ENCODE peak calls at places on chromosomes 2 and 18, in seven cellular contexts. R is fibroblast of pulmonary artery, H is SK-N-SH, A is astrocyte of the spinal cord, P is cardiac fibroblast, C is endodermal cell, G is heart right ventricle. S is an unnamed sample.

GRCh38 chr2:144518744-144519596 is 949 bp downstream of the ZEB2 start:
- DNase-seq in R (no peak), H (no peak), A (peak; percentile 50), P (no peak), C (no peak), G (no peak), S (no peak)

GRCh38 chr2:2014251-2014761 is 270.0 kb upstream of the PXDN start:
- DNase-seq in R (peak; percentile 43), H (peak; percentile 82), A (peak; percentile 87), P (peak; percentile 51), C (peak; percentile 46), G (peak; percentile 38), S (no peak)

GRCh38 chr2:188600536-188601210 is 309.0 kb downstream of the GULP1 start:
- DNase-seq in R (no peak), H (no peak), A (peak; percentile 91), P (no peak), C (no peak), G (no peak), S (no peak)

GRCh38 chr2:143558665-143559064 is 429.4 kb downstream of the ARHGAP15 start:
- DNase-seq in R (peak; percentile 87), H (no peak), A (peak; percentile 50), P (peak; percentile 79), C (no peak), G (no peak), S (no peak)

GRCh38 chr2:79112269-79112668 is 8.0 kb upstream of the REG1A start:
- DNase-seq in R (no peak), H (no peak), A (no peak), P (no peak), C (no peak), G (no peak), S (no peak)

GRCh38 chr18:57776767-57777166 is 26.3 kb downstream of the ATP8B1 start:
- DNase-seq in R (peak; percentile 78), H (no peak), A (no peak), P (peak; percentile 72), C (no peak), G (no peak), S (no peak)

GRCh38 chr2:169478745-169479256 is 493 bp upstream of the BBS5 start:
- DNase-seq in R (no peak), H (no peak), A (no peak), P (no peak), C (no peak), G (no peak), S (no peak)

GRCh38 chr2:166463640-166464039 is 30.4 kb downstream of the SCN7A start:
- DNase-seq in R (no peak), H (no peak), A (no peak), P (no peak), C (no peak), G (no peak), S (no peak)

GRCh38 chr2:9715238-9715637 is 84.4 kb upstream of the YWHAQ start:
- DNase-seq in R (peak; percentile 30), H (no peak), A (no peak), P (peak; percentile 29), C (no peak), G (no peak), S (no peak)

GRCh38 chr2:121527009-121527682 is 3.5 kb upstream of the RNU4ATAC start:
- DNase-seq in R (peak; percentile 53), H (no peak), A (no peak), P (peak; percentile 73), C (no peak), G (no peak), S (no peak)

GRCh38 chr18:11689031-11689971 is at the start of gene GNAL:
- DNase-seq in R (peak; percentile 90), H (peak; percentile 79), A (peak; percentile 88), P (peak; percentile 92), C (peak; percentile 95), G (peak; percentile 75), S (peak; percentile 81)

GRCh38 chr2:129778608-129778877 is 200.9 kb upstream of the RAB6C start:
- DNase-seq in R (no peak), H (no peak), A (no peak), P (no peak), C (peak; percentile 28), G (no peak), S (no peak)

GRCh38 chr2:210000464-210001324 is 1.7 kb upstream of the RPE start:
- DNase-seq in R (no peak), H (no peak), A (no peak), P (no peak), C (no peak), G (peak; percentile 12), S (no peak)

GRCh38 chr18:70276416-70277145 is 12.3 kb upstream of the SOCS6 start:
- DNase-seq in R (no peak), H (no peak), A (no peak), P (no peak), C (no peak), G (no peak), S (no peak)

GRCh38 chr2:104933518-104933917 is 79.6 kb downstream of the POU3F3 start:
- DNase-seq in R (no peak), H (no peak), A (no peak), P (no peak), C (no peak), G (no peak), S (no peak)

GRCh38 chr2:208256192-208256782 is 1.4 kb upstream of the IDH1 start:
- DNase-seq in R (no peak), H (no peak), A (no peak), P (peak; percentile 23), C (peak; percentile 50), G (no peak), S (no peak)

GRCh38 chr2:226423498-226423960 is 376.1 kb downstream of the IRS1 start:
- DNase-seq in R (no peak), H (no peak), A (peak; percentile 42), P (peak; percentile 17), C (peak; percentile 58), G (peak; percentile 12), S (no peak)

GRCh38 chr18:939167-939566 is 34.5 kb downstream of the ADCYAP1 start:
- DNase-seq in R (no peak), H (no peak), A (peak; percentile 12), P (no peak), C (no peak), G (no peak), S (no peak)

GRCh38 chr2:72222829-72223564 is 75.3 kb upstream of the CYP26B1 start:
- DNase-seq in R (no peak), H (peak; percentile 10), A (peak; percentile 60), P (no peak), C (no peak), G (no peak), S (no peak)

DNA sequence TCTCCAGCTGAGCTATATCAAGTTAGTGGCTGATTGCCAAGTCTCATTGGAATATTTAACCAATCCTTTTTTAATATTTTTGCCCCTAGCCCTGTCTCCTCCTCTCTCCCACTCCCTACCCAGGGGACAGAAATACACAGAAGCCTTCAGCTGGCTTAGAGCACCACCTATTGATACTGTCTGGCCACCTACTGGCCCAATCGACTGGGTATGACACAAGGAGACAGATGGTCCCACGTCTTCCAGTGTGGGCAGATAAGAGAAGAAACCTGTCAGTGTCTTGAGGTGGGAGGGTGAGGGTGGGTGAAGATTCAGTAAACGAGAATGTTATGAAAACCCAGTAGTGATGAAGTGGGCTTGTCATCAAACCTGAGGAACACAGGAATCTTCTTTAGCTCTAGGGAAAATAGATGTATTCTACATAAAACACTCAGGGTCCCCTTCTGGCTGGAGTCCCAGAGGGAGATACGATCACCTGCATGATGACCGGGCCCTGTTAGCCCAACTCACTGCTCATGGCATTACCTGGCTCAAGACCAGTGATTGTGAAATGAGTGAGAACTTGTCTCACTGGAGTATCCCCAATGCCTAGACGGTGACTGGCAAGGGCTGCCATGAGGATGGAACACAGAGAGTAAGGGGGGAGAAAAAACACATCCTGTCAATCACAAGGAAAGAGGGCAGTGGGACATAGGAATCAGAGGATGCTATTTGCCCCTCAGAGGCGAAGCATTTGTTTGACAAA is 26.7 kb downstream of the POLR1A start:
- DNase-seq in R (peak; percentile 80), H (peak; percentile 31), A (peak; percentile 46), P (peak; percentile 72), C (no peak), G (no peak), S (no peak)
- TF ChIP-seq CTCF in R (peak; percentile 87), H (peak; percentile 63), A (peak; percentile 70), P (peak; percentile 66), C (peak; percentile 67), G (peak; percentile 70), S (no peak)

GRCh38 chr2:102074167-102074778 is 68.3 kb upstream of the IL1R1 start:
- DNase-seq in R (no peak), H (no peak), A (no peak), P (no peak), C (no peak), G (no peak), S (no peak)
- TF ChIP-seq CTCF in R (no peak), H (no peak), A (no peak), P (no peak), C (peak; percentile 22), G (no peak), S (no peak)

GRCh38 chr2:222038086-222038802 is 260.6 kb downstream of the PAX3 start:
- DNase-seq in R (peak; percentile 9), H (no peak), A (peak; percentile 47), P (peak; percentile 8), C (no peak), G (no peak), S (no peak)
- TF ChIP-seq CTCF in R (peak; percentile 26), H (peak; percentile 55), A (peak; percentile 50), P (peak; percentile 20), C (peak; percentile 79), G (peak; percentile 25), S (peak; percentile 69)

GRCh38 chr2:109208071-109208950 is 79.3 kb downstream of the SH3RF3 start:
- DNase-seq in R (no peak), H (no peak), A (peak; percentile 18), P (no peak), C (no peak), G (no peak), S (no peak)
- TF ChIP-seq CTCF in R (no peak), H (peak; percentile 14), A (no peak), P (no peak), C (peak; percentile 73), G (no peak), S (no peak)

GRCh38 chr2:59935005-59935404 is 618.4 kb downstream of the BCL11A start:
- DNase-seq in R (no peak), H (peak; percentile 7), A (no peak), P (no peak), C (no peak), G (no peak), S (no peak)
- TF ChIP-seq CTCF in R (no peak), H (no peak), A (no peak), P (no peak), C (peak; percentile 56), G (no peak), S (no peak)

S was measured in mesothelial cell of epicardium.